ENCODE peak calls at places on chromosomes 13 and 19, in seven cellular contexts. O is HepG2, E is T-helper 17 cell, W is psoas muscle, U is right cardiac atrium, K is heart left ventricle, F is lower lobe of right lung. G is an unnamed sample. For H3K9me3, the result is how much of the 10 kb centered on the place peaks cover.

GRCh38 chr13:46119883-46120614 is 15.2 kb upstream of the CPB2 start:
- ATAC-seq in U (peak), K (no peak), E (no peak), F (peak), O (no peak), W (no peak), G (no peak)

GRCh38 chr13:112450567-112451240 is 74.5 kb downstream of the SPACA7 start:
- ATAC-seq in U (no peak), K (no peak), E (no peak), W (no peak), F (no peak), O (no peak), G (no peak)

GRCh38 chr13:30355405-30355741 is 48.0 kb upstream of the KATNAL1 start:
- ATAC-seq in U (peak), O (peak), W (peak), E (peak), K (no peak), F (peak), G (no peak)

GRCh38 chr19:3346677-3347353 is 19.6 kb upstream of the NFIC start:
- ATAC-seq in U (peak), K (peak), E (no peak), W (peak), F (no peak), O (no peak), G (peak)

GRCh38 chr13:110464547-110465343 is 96.8 kb downstream of the RAB20 start:
- ATAC-seq in F (peak), K (no peak), E (no peak), U (peak), O (no peak), W (no peak), G (no peak)

GRCh38 chr13:36453518-36453917 is 21.2 kb downstream of the CCNA1 start:
- ATAC-seq in W (no peak), K (no peak), O (peak), U (peak), E (no peak), F (no peak), G (no peak)

GRCh38 chr19:45798995-45799517 is 6.4 kb upstream of the DMWD start:
- ATAC-seq in O (peak), E (peak), W (peak), U (peak), F (peak), K (peak), G (peak)

GRCh38 chr13:40586886-40587285 is 79.6 kb downstream of the FOXO1 start:
- ATAC-seq in K (no peak), F (no peak), U (no peak), O (no peak), W (no peak), E (no peak), G (peak)

GRCh38 chr13:32660227-32660626 is 74.0 kb downstream of the PDS5B start:
- ATAC-seq in U (no peak), O (no peak), K (no peak), F (no peak), W (no peak), E (no peak), G (no peak)

GRCh38 chr19:47633516-47633915 is 24.6 kb downstream of the BICRA start:
- ATAC-seq in K (no peak), O (no peak), W (peak), U (no peak), E (no peak), F (no peak), G (no peak)

GRCh38 chr19:13974073-13974472 is 21.8 kb downstream of the DCAF15 start:
- ATAC-seq in E (peak), F (no peak), K (no peak), W (peak), O (peak), U (no peak), G (no peak)

GRCh38 chr19:1125601-1126533 is 22.1 kb downstream of the GPX4 start:
- ATAC-seq in K (no peak), E (no peak), U (no peak), F (no peak), O (no peak), W (peak), G (no peak)

GRCh38 chr19:39209196-39209595 is 5.1 kb upstream of the SYCN start:
- ATAC-seq in K (no peak), O (no peak), W (no peak), U (no peak), F (no peak), E (no peak), G (no peak)

GRCh38 chr19:37926711-37927110 is 19.7 kb downstream of the SIPA1L3 start:
- ATAC-seq in F (no peak), K (no peak), O (no peak), W (no peak), U (no peak), E (no peak), G (no peak)

GRCh38 chr13:33676045-33676699 is 141.8 kb upstream of the RFC3 start:
- ATAC-seq in F (peak), O (peak), E (no peak), K (peak), U (peak), W (peak), G (peak)

GRCh38 chr13:43333176-43333575 is 309.8 kb downstream of the DNAJC15 start:
- ATAC-seq in K (peak), U (no peak), W (no peak), O (no peak), E (no peak), F (no peak), G (no peak)

GRCh38 chr19:2213799-2214198 is 22.3 kb downstream of the PLEKHJ1 start:
- ATAC-seq in K (no peak), W (peak), E (no peak), F (peak), U (no peak), O (no peak), G (no peak)

GRCh38 chr13:35917252-35917941 is 213.8 kb downstream of the DCLK1 start:
- ATAC-seq in W (no peak), F (no peak), K (no peak), O (no peak), E (no peak), U (no peak), G (no peak)

GRCh38 chr13:68745517-68745916 is 1362.1 kb upstream of the ATXN8OS start:
- ATAC-seq in U (no peak), W (no peak), O (no peak), E (no peak), F (no peak), K (no peak), G (no peak)

GRCh38 chr13:44108345-44108858 is 228.7 kb downstream of the LACC1 start:
- ATAC-seq in F (peak), W (no peak), E (no peak), U (peak), K (peak), O (peak), G (peak)

GRCh38 chr13:97307882-97308624 is 85.9 kb downstream of the MBNL2 start:
- ATAC-seq in O (peak), F (no peak), W (peak), E (no peak), K (peak), U (peak), G (no peak)

GRCh38 chr13:104318121-104318520 is 1251.9 kb upstream of the SLC10A2 start:
- ATAC-seq in K (no peak), F (no peak), W (no peak), U (no peak), O (no peak), E (no peak), G (no peak)

GRCh38 chr13:48116808-48117207 is 21.9 kb upstream of the MED4 start:
- ATAC-seq in E (no peak), K (no peak), W (no peak), F (no peak), O (peak), U (no peak), G (no peak)

GRCh38 chr13:114002771-114003321 is 29.0 kb upstream of the C13orf46 start:
- ATAC-seq in K (no peak), F (no peak), U (no peak), O (no peak), W (no peak), E (no peak), G (no peak)

GRCh38 chr13:55038230-55038629 is 2009.6 kb downstream of the OLFM4 start:
- ATAC-seq in O (no peak), F (no peak), K (no peak), E (no peak), W (no peak), U (no peak), G (no peak)

GRCh38 chr19:37763488-37763887 is 15.9 kb downstream of the ZNF573 start:
- ATAC-seq in E (no peak), F (no peak), U (no peak), W (no peak), K (no peak), O (no peak), G (no peak)

GRCh38 chr13:102877285-102877684 is 31.5 kb downstream of the ERCC5 start:
- ATAC-seq in W (peak), O (peak), U (peak), F (no peak), E (no peak), K (peak), G (no peak)

GRCh38 chr19:57583104-57583520 is 833 bp upstream of the ZIK1 start:
- ATAC-seq in E (no peak), O (no peak), U (no peak), K (no peak), W (no peak), F (no peak), G (no peak)

GRCh38 chr19:57583521-57584416 is at the start of gene ZIK1:
- ATAC-seq in U (peak), F (peak), E (peak), K (peak), O (peak), W (peak), G (peak)

DNA sequence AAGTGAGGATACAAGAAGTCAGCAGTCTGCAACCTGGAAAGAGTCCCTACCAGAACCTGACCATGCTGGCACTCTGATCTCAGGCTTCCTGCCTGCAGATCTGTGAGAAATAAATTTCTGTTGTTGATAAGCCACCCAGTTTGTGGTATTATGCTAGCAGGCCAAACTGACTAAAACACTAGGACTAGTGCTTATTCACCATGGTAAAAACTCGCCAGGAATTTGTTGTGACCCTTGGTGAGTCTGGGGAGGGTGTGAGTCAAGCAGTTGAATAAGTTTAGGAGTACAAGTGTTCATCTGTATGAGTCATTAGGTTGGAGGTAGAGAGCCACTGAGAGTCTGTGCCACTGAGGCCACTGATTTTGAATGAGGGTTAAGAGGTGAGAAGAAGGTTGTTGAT is 3.6 kb downstream of the ZIK1 start:
- ATAC-seq in U (no peak), F (no peak), E (no peak), W (no peak), O (no peak), K (no peak), G (no peak)
- H3K9me3 ChIP-seq in U (under half), F (half or more), E (under half), W (half or more), O (under half), K (under half), G (half or more)

GRCh38 chr19:56400485-56400884 is 3.6 kb upstream of the ZNF583 start:
- ATAC-seq in O (no peak), K (no peak), E (no peak), W (no peak), U (no peak), F (no peak), G (no peak)
- H3K9me3 ChIP-seq in O (half or more), K (under half), E (under half), W (half or more), U (under half), F (under half), G (under half)

GRCh38 chr19:9961103-9961502 is 24.8 kb upstream of the OLFM2 start:
- ATAC-seq in F (no peak), W (no peak), E (no peak), K (no peak), O (no peak), U (no peak), G (no peak)
- H3K9me3 ChIP-seq in F (under half), W (under half), E (under half), K (under half), O (under half), U (under half), G (under half)

GRCh38 chr19:41703602-41704293 is 4.7 kb upstream of the CEACAM5 start:
- ATAC-seq in O (no peak), W (no peak), F (no peak), U (no peak), E (no peak), K (no peak), G (no peak)
- H3K9me3 ChIP-seq in O (under half), W (under half), F (under half), U (under half), E (under half), K (under half), G (under half)

DNA sequence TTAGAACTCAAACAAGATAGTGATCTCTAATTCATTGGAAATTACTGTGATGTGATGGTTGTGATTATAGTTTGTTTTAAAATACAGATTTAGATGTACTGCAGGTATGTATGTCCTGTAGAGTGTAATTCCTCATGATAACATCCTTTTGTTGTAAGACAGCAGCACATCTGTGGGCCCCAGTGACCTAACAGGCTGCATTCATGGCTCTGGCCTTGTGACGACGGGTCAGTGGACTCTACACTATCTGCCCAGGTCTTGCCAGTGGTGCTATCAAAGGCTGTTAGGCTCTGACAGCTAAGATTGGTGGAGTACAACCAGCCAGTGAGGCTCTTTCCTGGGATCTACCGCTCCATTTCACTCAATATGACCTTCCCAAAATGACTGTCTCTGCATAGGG is 158.4 kb downstream of the MTUS2 start:
- ATAC-seq in O (no peak), F (no peak), K (no peak), U (no peak), E (no peak), W (no peak), G (no peak)
- H3K9me3 ChIP-seq in O (under half), F (under half), K (under half), U (under half), E (under half), W (under half), G (under half)

DNA sequence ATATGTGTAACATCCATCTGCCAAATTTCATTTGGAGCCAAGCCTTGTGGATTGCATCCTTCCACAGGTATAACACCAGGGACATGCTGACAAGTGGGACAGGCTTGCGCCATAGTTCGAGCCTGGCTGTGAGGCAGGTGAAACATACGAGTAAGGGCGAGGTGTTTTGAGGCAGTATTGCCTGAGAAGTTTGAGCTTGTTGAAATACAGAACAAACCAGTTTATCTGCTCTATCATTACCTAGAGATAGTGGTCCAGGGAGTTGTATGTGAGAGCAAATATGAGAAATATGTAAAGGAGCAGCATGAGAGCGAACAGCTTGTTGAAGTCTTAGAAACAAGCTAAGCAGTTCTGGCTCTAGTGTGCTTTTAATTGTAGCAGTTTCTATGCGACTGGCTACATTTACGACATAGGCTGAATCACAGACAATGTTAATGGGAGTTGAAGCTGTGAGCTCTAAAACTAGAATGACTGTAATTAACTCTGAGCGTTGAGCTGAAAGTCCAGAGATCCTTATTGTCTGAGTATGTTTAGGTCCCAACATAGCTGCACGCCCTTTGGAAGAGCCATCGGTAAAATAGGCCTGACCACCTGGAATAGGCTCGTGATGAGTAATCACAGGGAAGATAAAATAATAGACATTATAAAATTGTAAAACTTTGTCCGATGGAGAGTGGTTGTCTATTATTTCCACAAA is 8.2 kb downstream of the ZNF439 start:
- ATAC-seq in O (no peak), W (no peak), F (peak), E (no peak), K (no peak), U (no peak), G (no peak)
- H3K9me3 ChIP-seq in O (under half), W (under half), F (under half), E (under half), K (under half), U (under half), G (under half)

GRCh38 chr19:51529301-51529700 is 2.2 kb downstream of the SIGLEC6 start:
- ATAC-seq in W (no peak), E (no peak), K (no peak), F (no peak), O (no peak), U (no peak), G (no peak)

GRCh38 chr19:51521357-51521756 is 10.1 kb downstream of the SIGLEC6 start:
- ATAC-seq in F (no peak), K (no peak), E (no peak), U (no peak), O (no peak), W (no peak), G (no peak)

GRCh38 chr19:51521796-51522195 is 9.7 kb downstream of the SIGLEC6 start:
- ATAC-seq in U (no peak), W (no peak), K (no peak), F (no peak), O (no peak), E (no peak), G (no peak)

GRCh38 chr19:51524661-51525264 is 6.7 kb downstream of the SIGLEC6 start:
- ATAC-seq in W (no peak), F (no peak), U (no peak), E (no peak), K (no peak), O (no peak), G (no peak)

DNA sequence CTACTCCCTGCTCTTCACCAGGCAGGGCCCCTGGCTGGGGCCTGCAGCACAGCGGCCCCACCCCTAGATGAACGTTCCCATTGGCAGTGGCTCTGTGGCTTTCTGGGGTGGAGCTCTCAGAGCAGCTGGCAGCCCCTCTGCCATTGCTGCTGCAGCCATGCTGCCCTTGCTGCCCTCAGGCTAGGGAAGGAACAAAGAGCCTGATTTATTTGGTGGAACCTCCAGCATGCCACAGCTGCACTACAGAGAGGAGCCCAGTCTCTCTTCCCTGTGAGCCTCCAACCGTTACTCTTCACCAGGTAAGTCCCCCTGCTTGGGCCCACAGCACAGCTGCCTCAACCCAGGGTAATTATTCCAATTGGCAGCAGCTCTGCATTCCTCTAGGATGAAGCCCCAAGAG is 5.7 kb downstream of the SIGLEC6 start:
- ATAC-seq in W (no peak), K (no peak), E (no peak), F (no peak), O (no peak), U (no peak), G (no peak)
- H3K9me3 ChIP-seq in W (under half), K (under half), E (under half), F (under half), O (under half), U (under half), G (under half)

DNA sequence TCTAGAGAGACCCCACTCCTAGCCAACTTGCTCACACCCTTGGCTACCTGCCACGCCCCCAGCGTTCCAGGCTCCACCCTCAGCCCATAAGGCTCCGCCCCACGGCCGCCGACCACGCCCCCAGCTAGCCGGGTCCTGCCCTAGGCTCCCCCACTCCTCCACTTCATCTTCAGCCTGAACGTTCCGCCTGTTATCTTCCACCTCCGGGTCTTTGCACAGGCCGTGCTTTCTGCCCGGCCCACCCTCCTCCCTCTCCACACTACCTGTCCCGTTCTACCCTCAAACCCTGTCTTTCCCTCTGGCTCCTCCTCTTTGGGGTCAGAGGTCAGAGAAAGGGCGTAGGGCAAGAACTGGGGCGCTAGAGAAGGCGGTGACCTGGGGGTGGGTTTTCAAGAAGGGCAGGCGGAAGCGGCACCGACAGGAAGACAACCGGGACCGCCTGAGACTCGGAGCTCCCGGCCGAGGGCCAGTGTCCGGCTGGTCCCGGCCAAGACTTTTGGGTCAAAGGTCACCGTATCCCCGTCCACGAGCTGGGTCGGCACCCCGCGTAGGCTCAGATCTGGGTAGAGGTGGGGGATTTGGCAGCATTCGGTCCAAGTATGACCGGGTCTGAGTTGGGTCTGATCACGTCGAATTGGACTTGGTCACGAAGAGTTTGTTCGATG is 2.2 kb downstream of the PDE4C start:
- ATAC-seq in U (peak), F (peak), K (no peak), O (peak), E (peak), W (peak), G (no peak)
- H3K9me3 ChIP-seq in U (under half), F (under half), K (under half), O (under half), E (under half), W (under half), G (under half)

GRCh38 chr19:55958356-55958755 is 10.7 kb downstream of the NLRP8 start:
- ATAC-seq in E (no peak), W (no peak), U (no peak), K (no peak), O (no peak), F (no peak), G (no peak)

GRCh38 chr19:55962186-55962585 is 14.6 kb downstream of the NLRP8 start:
- ATAC-seq in K (no peak), E (no peak), F (no peak), O (no peak), U (no peak), W (no peak), G (no peak)

GRCh38 chr19:55956431-55956830 is 8.8 kb downstream of the NLRP8 start:
- ATAC-seq in K (no peak), F (no peak), W (no peak), O (no peak), U (no peak), E (no peak), G (no peak)

GRCh38 chr19:55959996-55960675 is 12.5 kb downstream of the NLRP8 start:
- ATAC-seq in O (no peak), K (no peak), W (no peak), F (no peak), U (no peak), E (no peak), G (no peak)
- H3K9me3 ChIP-seq in O (under half), K (under half), W (under half), F (under half), U (under half), E (under half), G (under half)